ENCODE peak calls at places on chromosomes 11 and 22, in eight cellular contexts. P is IMR-90; T is heart right ventricle; N is Peyer's patch; C is CD4-positive, CD25-positive, alpha-beta regulatory T cell; W is mesendoderm; A is heart left ventricle; K is left ventricle myocardium inferior. I is an unnamed sample.
A peak's percentile ranks its signal among the peaks of the same experiment; 100 is the strongest.

GRCh38 chr22:39282642-39283311 is 36.6 kb downstream of the RPL3 start:
- DNase-seq in T (no peak), N (no peak), C (no peak), A (peak; percentile 46), K (no peak), W (no peak), P (no peak), I (no peak)

GRCh38 chr11:58506935-58507334 is 970 bp downstream of the OR5B21 start:
- DNase-seq in P (no peak), A (no peak), T (no peak), C (no peak), N (no peak), W (no peak), K (no peak), I (no peak)

GRCh38 chr22:45612451-45612901 is 59.2 kb upstream of the ATXN10 start:
- DNase-seq in C (peak; percentile 58), N (peak; percentile 55), W (no peak), A (peak; percentile 45), K (peak; percentile 62), T (peak; percentile 45), P (peak; percentile 80), I (peak; percentile 88)

GRCh38 chr11:113048820-113049555 is 87.8 kb downstream of the NCAM1 start:
- DNase-seq in P (no peak), T (no peak), C (no peak), W (no peak), N (no peak), A (no peak), K (no peak), I (peak; percentile 54)

GRCh38 chr11:99418927-99419707 is 398.4 kb downstream of the CNTN5 start:
- DNase-seq in P (no peak), W (peak; percentile 73), N (no peak), T (no peak), C (no peak), K (no peak), A (no peak), I (peak; percentile 0)

GRCh38 chr11:76362716-76363115 is 18.2 kb downstream of the THAP12 start:
- DNase-seq in P (no peak), W (no peak), K (no peak), T (no peak), C (no peak), A (no peak), N (no peak), I (no peak)

GRCh38 chr22:19900707-19901436 is 40.7 kb upstream of the COMT start:
- DNase-seq in W (no peak), K (no peak), A (no peak), P (no peak), T (no peak), C (no peak), N (peak; percentile 59), I (no peak)

GRCh38 chr11:58919561-58919960 is 19.7 kb upstream of the GLYATL1 start:
- DNase-seq in C (no peak), N (no peak), P (peak; percentile 6), A (no peak), W (no peak), K (no peak), T (no peak), I (peak; percentile 67)

GRCh38 chr11:61771195-61771894 is 18.9 kb downstream of the MYRF start:
- DNase-seq in K (no peak), C (no peak), P (no peak), W (no peak), A (no peak), N (no peak), T (no peak), I (no peak)

GRCh38 chr11:61771995-61772455 is 19.6 kb downstream of the MYRF start:
- DNase-seq in P (no peak), C (no peak), W (peak; percentile 83), A (no peak), T (no peak), N (no peak), K (no peak), I (no peak)

GRCh38 chr11:61769169-61769920 is 16.9 kb downstream of the MYRF start:
- DNase-seq in C (no peak), T (no peak), A (no peak), P (peak; percentile 48), N (no peak), K (no peak), W (no peak), I (peak; percentile 50)

GRCh38 chr11:61768376-61769076 is 16.1 kb downstream of the MYRF start:
- DNase-seq in N (no peak), K (no peak), P (no peak), W (no peak), A (no peak), C (no peak), T (no peak), I (no peak)

GRCh38 chr11:61769946-61770683 is 17.7 kb downstream of the MYRF start:
- DNase-seq in N (no peak), P (no peak), T (no peak), W (no peak), A (no peak), K (no peak), C (no peak), I (no peak)
- H3K4me1 ChIP-seq in N (no peaks in the 10 kb centered on the region), P (peaks cover 10% of the 10 kb centered on the region), T (no peaks in the 10 kb centered on the region), W (no peaks in the 10 kb centered on the region), A (no peaks in the 10 kb centered on the region), K (peaks cover 6% of the 10 kb centered on the region), C (peaks cover 7% of the 10 kb centered on the region), I (no peaks in the 10 kb centered on the region)

GRCh38 chr22:22929381-22930221 is 42.0 kb downstream of the IGLL5 start:
- DNase-seq in C (no peak), W (no peak), A (no peak), T (no peak), N (no peak), K (no peak), P (no peak), I (no peak)

GRCh38 chr22:22926359-22927195 is 39.0 kb downstream of the IGLL5 start:
- DNase-seq in N (no peak), C (peak; percentile 22), W (peak; percentile 38), T (no peak), P (no peak), K (no peak), A (no peak), I (no peak)

GRCh38 chr22:22928666-22929380 is 41.2 kb downstream of the IGLL5 start:
- DNase-seq in K (peak; percentile 27), W (peak; percentile 17), T (peak; percentile 35), N (peak; percentile 86), C (peak; percentile 83), P (peak; percentile 16), A (peak; percentile 43), I (peak; percentile 30)

GRCh38 chr22:22927196-22927887 is 39.7 kb downstream of the IGLL5 start:
- DNase-seq in A (no peak), T (no peak), N (no peak), P (no peak), K (no peak), W (no peak), C (no peak), I (no peak)

DNA sequence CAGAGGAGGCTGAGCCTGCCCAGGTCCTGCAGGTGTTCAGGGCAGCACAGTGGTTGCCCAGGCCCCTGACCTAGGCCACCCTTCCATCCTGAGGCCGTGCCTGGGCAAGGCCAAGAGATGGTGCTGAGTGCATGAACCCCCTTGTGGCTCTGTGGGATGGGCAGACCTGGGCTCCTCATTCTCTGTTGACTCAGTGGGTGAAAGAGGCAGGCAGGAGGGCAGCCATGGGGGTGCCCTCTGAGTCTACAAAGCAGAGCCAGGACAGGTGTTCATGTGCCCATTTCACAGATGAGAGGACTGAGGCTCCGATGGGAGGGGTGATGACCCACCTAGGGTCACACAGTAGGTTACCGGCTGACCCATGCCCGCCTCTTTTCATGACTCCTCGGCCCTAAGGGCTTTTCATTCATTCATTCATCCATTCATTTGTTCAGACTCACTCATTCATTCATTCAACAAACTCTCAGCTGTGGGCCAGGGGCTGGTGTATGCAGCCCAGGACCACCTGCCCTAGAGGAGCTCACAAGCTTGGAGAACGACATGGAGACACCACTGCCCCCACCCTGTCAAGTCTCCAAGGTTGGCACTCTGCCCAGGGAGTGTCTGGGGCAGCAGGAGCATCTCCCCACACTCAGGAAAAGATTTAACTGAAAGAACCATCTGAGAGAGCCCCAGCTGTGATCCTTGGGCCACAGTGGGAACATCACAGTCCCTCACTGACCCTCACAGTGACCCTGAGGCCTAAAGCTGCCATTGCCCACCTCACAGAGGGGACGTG is 40.5 kb downstream of the IGLL5 start:
- DNase-seq in K (no peak), W (no peak), T (no peak), A (no peak), P (no peak), C (no peak), N (no peak), I (peak; percentile 3)
- H3K4me1 ChIP-seq in K (peaks cover 20% of the 10 kb centered on the region), W (peaks cover 10% of the 10 kb centered on the region), T (no peaks in the 10 kb centered on the region), A (no peaks in the 10 kb centered on the region), P (no peaks in the 10 kb centered on the region), C (peaks cover 14% of the 10 kb centered on the region), N (no peaks in the 10 kb centered on the region), I (no peaks in the 10 kb centered on the region)

GRCh38 chr11:68010058-68011041 is at the start of gene ALDH3B1:
- DNase-seq in A (peak; percentile 85), K (peak; percentile 90), N (peak; percentile 94), C (no peak), T (peak; percentile 82), P (peak; percentile 70), W (peak; percentile 71), I (peak; percentile 91)
- H3K4me1 ChIP-seq in A (peaks cover 14% of the 10 kb centered on the region), K (peaks cover 29% of the 10 kb centered on the region), N (peaks cover 64% of the 10 kb centered on the region), C (no peaks in the 10 kb centered on the region), T (peaks cover 10% of the 10 kb centered on the region), P (peaks cover 44% of the 10 kb centered on the region), W (no peaks in the 10 kb centered on the region), I (peaks cover 33% of the 10 kb centered on the region)

GRCh38 chr11:130146797-130147196 is 12.8 kb upstream of the ST14 start:
- DNase-seq in P (no peak), A (no peak), C (peak; percentile 88), W (no peak), K (no peak), T (peak; percentile 47), N (peak; percentile 76), I (peak; percentile 29)
- H3K4me1 ChIP-seq in P (peaks cover 3% of the 10 kb centered on the region), A (peaks cover 15% of the 10 kb centered on the region), C (peaks cover 8% of the 10 kb centered on the region), W (no peaks in the 10 kb centered on the region), K (peaks cover 48% of the 10 kb centered on the region), T (peaks cover 9% of the 10 kb centered on the region), N (peaks cover 54% of the 10 kb centered on the region), I (peaks cover 2% of the 10 kb centered on the region)

GRCh38 chr11:67368621-67369020 is 4.8 kb downstream of the CLCF1 start:
- DNase-seq in C (no peak), T (no peak), A (no peak), W (no peak), N (no peak), K (no peak), P (no peak), I (no peak)
- H3K4me1 ChIP-seq in C (peaks cover 33% of the 10 kb centered on the region), T (peaks cover 15% of the 10 kb centered on the region), A (peaks cover 30% of the 10 kb centered on the region), W (peaks cover 5% of the 10 kb centered on the region), N (peaks cover 68% of the 10 kb centered on the region), K (peaks cover 59% of the 10 kb centered on the region), P (peaks cover 53% of the 10 kb centered on the region), I (peaks cover 44% of the 10 kb centered on the region)

GRCh38 chr11:20008870-20009644 is 151.2 kb downstream of the DBX1 start:
- DNase-seq in W (no peak), N (no peak), T (no peak), K (no peak), P (no peak), A (no peak), C (no peak), I (no peak)

GRCh38 chr11:20010861-20011225 is 149.4 kb downstream of the DBX1 start:
- DNase-seq in C (no peak), K (no peak), W (peak; percentile 84), T (no peak), N (no peak), A (no peak), P (no peak), I (no peak)

GRCh38 chr11:20010106-20010860 is 150.0 kb downstream of the DBX1 start:
- DNase-seq in A (no peak), W (no peak), P (no peak), K (no peak), C (no peak), T (no peak), N (no peak), I (no peak)

GRCh38 chr11:20013346-20014066 is 146.8 kb downstream of the DBX1 start:
- DNase-seq in W (no peak), P (peak; percentile 39), K (peak; percentile 35), T (peak; percentile 45), A (peak; percentile 40), N (no peak), C (no peak), I (no peak)

GRCh38 chr11:20011294-20011951 is 148.9 kb downstream of the DBX1 start:
- DNase-seq in W (no peak), K (no peak), T (no peak), P (no peak), A (no peak), N (no peak), C (no peak), I (peak; percentile 62)
- H3K4me1 ChIP-seq in W (peaks cover 16% of the 10 kb centered on the region), K (peaks cover 56% of the 10 kb centered on the region), T (no peaks in the 10 kb centered on the region), P (peaks cover 9% of the 10 kb centered on the region), A (peaks cover 21% of the 10 kb centered on the region), N (no peaks in the 10 kb centered on the region), C (no peaks in the 10 kb centered on the region), I (no peaks in the 10 kb centered on the region)

I was measured in fibroblast of lung.